ENCODE peak calls at places on chromosomes 11 and 22, in four cellular contexts. X is ovary, S is cardiac muscle cell, A is fibroblast of lung. P is an unnamed sample.
A peak's percentile ranks its signal among the peaks of the same experiment; 100 is the strongest.

GRCh38 chr11:129996113-129996870 is 6.3 kb downstream of the PRDM10 start:
- DNase-seq in X (no peak), A (peak; percentile 12), S (no peak), P (no peak)

GRCh38 chr11:33694346-33695050 is 6.1 kb downstream of the C11orf91 start:
- DNase-seq in S (no peak), X (no peak), A (no peak), P (no peak)

GRCh38 chr11:19306570-19306969 is 65.8 kb upstream of the E2F8 start:
- DNase-seq in A (no peak), X (no peak), S (no peak), P (no peak)

GRCh38 chr11:8250981-8251620 is 12.6 kb downstream of the LMO1 start:
- DNase-seq in S (no peak), A (no peak), X (peak; percentile 16), P (no peak)

GRCh38 chr11:125433454-125434121 is 62.5 kb downstream of the FEZ1 start:
- DNase-seq in A (peak; percentile 56), S (peak; percentile 67), X (peak; percentile 70), P (no peak)

GRCh38 chr22:38172489-38173155 is 9.0 kb downstream of the PLA2G6 start:
- DNase-seq in X (peak; percentile 52), A (peak; percentile 62), S (no peak), P (no peak)

GRCh38 chr22:37601203-37601539 is 7.5 kb upstream of the GGA1 start:
- DNase-seq in X (no peak), A (no peak), S (peak; percentile 14), P (no peak)

GRCh38 chr11:26905368-26905767 is 88.5 kb upstream of the FIBIN start:
- DNase-seq in X (no peak), A (peak; percentile 45), S (no peak), P (no peak)

GRCh38 chr11:118435233-118435892 is 929 bp upstream of the KMT2A start:
- DNase-seq in X (peak; percentile 61), A (peak; percentile 37), S (peak; percentile 89), P (no peak)

DNA sequence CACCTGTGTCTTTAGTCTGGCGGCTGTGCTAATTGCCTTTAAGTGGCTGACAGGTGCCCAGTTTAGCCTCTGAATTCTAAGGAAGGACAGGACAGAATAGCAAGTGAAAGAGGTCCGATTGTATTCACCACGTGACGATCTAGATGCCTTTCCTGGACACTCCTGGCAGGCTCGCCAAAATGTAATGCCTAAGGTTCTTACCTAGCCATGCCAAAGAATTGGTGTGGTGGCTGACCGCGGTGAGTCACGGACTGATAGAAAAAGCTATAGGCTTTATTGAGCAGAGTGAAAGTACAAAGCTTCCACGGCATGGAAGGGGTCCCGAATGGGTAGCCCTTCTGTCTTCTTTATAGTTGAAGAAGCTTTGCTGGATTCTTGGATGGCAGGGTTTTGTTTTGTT is 26.8 kb downstream of the ANKRD42 start:
- DNase-seq in S (no peak), X (no peak), A (no peak), P (no peak)
- H3K4me3 ChIP-seq in S (no peak overlapping the region), X (no peak overlapping the region), A (no peak overlapping the region), P (no peak overlapping the region)

DNA sequence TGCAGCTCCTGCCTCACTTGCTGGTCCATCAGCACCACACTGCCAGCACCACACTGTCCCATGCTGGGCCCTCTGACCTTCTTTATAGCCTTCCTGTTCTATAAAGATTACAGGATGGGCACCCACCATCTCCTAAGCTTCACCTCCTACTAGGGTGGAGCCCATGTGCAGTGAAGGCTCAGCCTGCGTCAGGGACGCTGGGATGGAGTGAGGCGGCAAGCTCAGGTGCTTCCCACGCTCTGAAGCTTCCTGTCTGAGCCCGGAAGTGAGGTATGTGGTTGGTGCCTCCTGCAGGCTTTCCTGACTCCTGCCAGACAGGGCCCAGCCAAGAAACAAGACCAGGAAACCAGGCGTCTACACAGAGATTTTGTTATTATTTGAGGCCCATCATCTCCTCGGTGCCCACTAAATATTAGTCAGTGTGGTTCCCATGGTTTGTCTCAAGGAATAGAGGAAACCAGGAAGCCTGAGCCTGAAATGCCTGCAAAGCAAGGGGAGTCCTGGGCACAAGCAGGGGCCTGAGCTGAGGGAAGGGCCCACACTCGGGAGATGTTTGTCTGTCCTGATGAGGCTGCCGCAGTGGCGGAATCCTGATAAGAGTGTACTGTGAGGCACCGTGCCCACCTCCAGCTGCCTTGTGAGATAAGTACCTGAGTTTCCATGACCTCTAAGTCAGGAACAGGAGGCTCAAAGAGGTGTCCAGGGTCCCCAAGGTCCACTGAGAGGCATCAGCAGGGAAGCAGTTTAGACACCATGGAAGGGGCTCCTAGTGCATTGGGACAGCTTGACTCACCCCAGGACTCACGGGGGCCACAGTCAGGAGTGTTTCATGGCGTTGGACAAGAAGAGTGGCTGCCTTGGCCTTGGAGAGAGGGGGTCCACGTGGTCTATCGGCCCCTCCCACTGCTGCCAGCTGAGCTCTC is 22.0 kb downstream of the RSPH14 start:
- DNase-seq in A (no peak), S (no peak), X (no peak), P (no peak)
- TF ChIP-seq CTCF in A (no peak), S (no peak), X (no peak), P (no peak)

GRCh38 chr11:103862049-103862826 is 174.2 kb upstream of the DDI1 start:
- DNase-seq in S (no peak), X (no peak), A (no peak), P (no peak)
- H3K4me3 ChIP-seq in S (no peak overlapping the region), X (no peak overlapping the region), A (no peak overlapping the region), P (no peak overlapping the region)

GRCh38 chr11:61028135-61028729 is 56.8 kb downstream of the CD6 start:
- DNase-seq in X (no peak), A (no peak), S (no peak), P (no peak)
- TF ChIP-seq CTCF in X (no peak), A (no peak), S (no peak), P (no peak)

P was measured in epithelial cell of proximal tubule.